ENCODE peak calls at places on chromosome 2, in five cellular contexts. D, R, B, C and V are unnamed samples.

GRCh38 chr2:112957511-112957910 is 20.3 kb upstream of the IL36G start:
- DNase-seq in D (no peak), R (no peak), B (no peak), C (no peak), V (no peak)

GRCh38 chr2:150591901-150592300 is 104.4 kb upstream of the RND3 start:
- DNase-seq in D (no peak), R (no peak), B (no peak), C (no peak), V (no peak)

GRCh38 chr2:177078416-177078815 is 134.2 kb upstream of the HNRNPA3 start:
- DNase-seq in D (no peak), R (no peak), B (peak), C (no peak), V (peak)

GRCh38 chr2:235727891-235728380 is 234.1 kb downstream of the AGAP1 start:
- DNase-seq in D (no peak), R (no peak), B (no peak), C (no peak), V (no peak)

GRCh38 chr2:200477667-200478121 is 32.2 kb downstream of the KCTD18 start:
- DNase-seq in D (no peak), R (no peak), B (no peak), C (no peak), V (peak)

GRCh38 chr2:69041214-69041613 is 28.2 kb downstream of the ANTXR1 start:
- DNase-seq in D (no peak), R (no peak), B (no peak), C (no peak), V (no peak)

GRCh38 chr2:20474757-20475566 is 28.1 kb downstream of the RHOB start:
- DNase-seq in D (peak), R (no peak), B (peak), C (no peak), V (no peak)

GRCh38 chr2:127514076-127514475 is 12.2 kb downstream of the IWS1 start:
- DNase-seq in D (no peak), R (no peak), B (no peak), C (no peak), V (no peak)

GRCh38 chr2:162490052-162490717 is 146.3 kb downstream of the GCA start:
- DNase-seq in D (peak), R (peak), B (no peak), C (no peak), V (no peak)

GRCh38 chr2:54330226-54331094 is 74.4 kb upstream of the TSPYL6 start:
- DNase-seq in D (peak), R (peak), B (peak), C (peak), V (peak)

GRCh38 chr2:8679827-8680731 is 1.8 kb upstream of the ID2 start:
- DNase-seq in D (peak), R (no peak), B (peak), C (peak), V (peak)

GRCh38 chr2:36812196-36812595 is 115.7 kb downstream of the VIT start:
- DNase-seq in D (peak), R (no peak), B (no peak), C (peak), V (no peak)

GRCh38 chr2:218964041-218964771 is 4.7 kb downstream of the CDK5R2 start:
- DNase-seq in D (no peak), R (no peak), B (no peak), C (no peak), V (no peak)

GRCh38 chr2:19868705-19869550 is 32.9 kb downstream of the TTC32 start:
- DNase-seq in D (no peak), R (no peak), B (peak), C (no peak), V (no peak)

GRCh38 chr2:42141687-42142475 is 27.3 kb upstream of the EML4 start:
- DNase-seq in D (peak), R (no peak), B (peak), C (peak), V (peak)

GRCh38 chr2:181106789-181107418 is 126.5 kb downstream of the UBE2E3 start:
- DNase-seq in D (no peak), R (peak), B (no peak), C (peak), V (no peak)

GRCh38 chr2:101264360-101264939 is 11.8 kb downstream of the CNOT11 start:
- DNase-seq in D (no peak), R (no peak), B (no peak), C (no peak), V (no peak)

GRCh38 chr2:20217041-20217970 is 7.6 kb downstream of the SDC1 start:
- DNase-seq in D (no peak), R (no peak), B (peak), C (no peak), V (no peak)

GRCh38 chr2:238949710-238950345 is 101.9 kb downstream of the TWIST2 start:
- DNase-seq in D (no peak), R (no peak), B (peak), C (no peak), V (peak)

GRCh38 chr2:191155608-191156071 is 4.8 kb upstream of the STAT4 start:
- DNase-seq in D (no peak), R (no peak), B (no peak), C (peak), V (no peak)

GRCh38 chr2:208319403-208319802 is 53.3 kb downstream of the PIKFYVE start:
- DNase-seq in D (no peak), R (peak), B (no peak), C (no peak), V (no peak)

GRCh38 chr2:13858626-13859025 is 773.9 kb upstream of the LRATD1 start:
- DNase-seq in D (no peak), R (peak), B (no peak), C (no peak), V (no peak)

GRCh38 chr2:45636013-45636412 is 15.5 kb upstream of the PRKCE start:
- DNase-seq in D (no peak), R (no peak), B (no peak), C (no peak), V (no peak)

GRCh38 chr2:219309278-219309677 is at the start of gene PTPRN:
- DNase-seq in D (no peak), R (no peak), B (no peak), C (no peak), V (no peak)

GRCh38 chr2:97670471-97670870 is 958 bp downstream of the C2orf92 start:
- DNase-seq in D (no peak), R (no peak), B (no peak), C (no peak), V (no peak)

GRCh38 chr2:120735750-120736170 is at the start of gene GLI2:
- DNase-seq in D (peak), R (no peak), B (peak), C (peak), V (no peak)

GRCh38 chr2:192267484-192267883 is 72.8 kb upstream of the TMEFF2 start:
- DNase-seq in D (no peak), R (no peak), B (no peak), C (no peak), V (no peak)

GRCh38 chr2:16079637-16080036 is 139.3 kb downstream of the MYCN start:
- DNase-seq in D (no peak), R (no peak), B (no peak), C (no peak), V (no peak)

GRCh38 chr2:166239548-166239947 is 111.7 kb upstream of the SCN1A start:
- DNase-seq in D (no peak), R (no peak), B (no peak), C (peak), V (no peak)

GRCh38 chr2:65316072-65316471 is 88.4 kb downstream of the ACTR2 start:
- DNase-seq in D (no peak), R (no peak), B (no peak), C (no peak), V (no peak)

GRCh38 chr2:238106698-238107524 is 6.8 kb downstream of the ESPNL start:
- DNase-seq in D (peak), R (no peak), B (no peak), C (no peak), V (no peak)

GRCh38 chr2:218395090-218395444 is 4.6 kb upstream of the CTDSP1 start:
- DNase-seq in D (no peak), R (no peak), B (no peak), C (no peak), V (no peak)

GRCh38 chr2:137857871-137858270 is 106.4 kb upstream of the HNMT start:
- DNase-seq in D (no peak), R (no peak), B (no peak), C (no peak), V (no peak)

GRCh38 chr2:23769364-23769763 is 157.6 kb downstream of the ATAD2B start:
- DNase-seq in D (no peak), R (no peak), B (no peak), C (no peak), V (no peak)

GRCh38 chr2:26934985-26935384 is 35.5 kb upstream of the MAPRE3 start:
- DNase-seq in D (no peak), R (no peak), B (no peak), C (no peak), V (no peak)

GRCh38 chr2:234288974-234289455 is 207.9 kb downstream of the ARL4C start:
- DNase-seq in D (peak), R (no peak), B (peak), C (peak), V (peak)

GRCh38 chr2:237695201-237695780 is 67.9 kb downstream of the LRRFIP1 start:
- DNase-seq in D (no peak), R (peak), B (no peak), C (peak), V (no peak)

GRCh38 chr2:222693837-222694236 is 22.4 kb downstream of the MOGAT1 start:
- DNase-seq in D (peak), R (no peak), B (no peak), C (peak), V (no peak)

DNA sequence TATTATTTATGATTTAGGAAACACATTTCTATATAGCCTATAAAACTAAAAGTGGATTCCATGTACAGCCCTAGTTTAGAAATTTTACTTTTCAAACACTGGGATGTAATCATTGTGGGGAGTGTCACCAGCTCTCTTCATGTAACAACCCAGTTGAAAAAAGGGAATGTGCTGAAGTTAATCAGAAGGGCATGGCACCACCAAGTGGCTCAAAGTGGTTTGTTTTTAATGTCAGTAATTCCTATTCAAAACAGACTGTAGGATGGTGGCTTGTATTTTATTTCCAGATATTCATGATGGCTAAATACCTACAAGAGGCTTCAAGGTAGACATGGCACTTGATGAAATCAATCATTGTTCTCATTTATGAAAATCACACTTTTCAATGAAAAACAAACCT is 58.1 kb upstream of the TMEM182 start:
- DNase-seq in D (peak), R (no peak), B (no peak), C (peak), V (no peak)
- TF ChIP-seq CTCF in D (peak), R (peak), B (no peak), C (peak), V (no peak)

GRCh38 chr2:109173311-109174171 is 44.5 kb downstream of the SH3RF3 start:
- DNase-seq in D (no peak), R (no peak), B (no peak), C (no peak), V (peak)
- TF ChIP-seq EP300 in D (no peak), R (no peak), B (no peak), C (no peak), V (no peak)

GRCh38 chr2:74550231-74550630 is 3.5 kb downstream of the LOXL3 start:
- DNase-seq in D (no peak), R (no peak), B (no peak), C (no peak), V (no peak)

GRCh38 chr2:74548919-74549684 is 4.6 kb downstream of the LOXL3 start:
- DNase-seq in D (peak), R (no peak), B (peak), C (peak), V (no peak)

GRCh38 chr2:74549685-74549971 is 4.1 kb downstream of the LOXL3 start:
- DNase-seq in D (no peak), R (no peak), B (no peak), C (no peak), V (no peak)

GRCh38 chr2:74546004-74546403 is 7.7 kb downstream of the LOXL3 start:
- DNase-seq in D (no peak), R (no peak), B (no peak), C (no peak), V (no peak)

DNA sequence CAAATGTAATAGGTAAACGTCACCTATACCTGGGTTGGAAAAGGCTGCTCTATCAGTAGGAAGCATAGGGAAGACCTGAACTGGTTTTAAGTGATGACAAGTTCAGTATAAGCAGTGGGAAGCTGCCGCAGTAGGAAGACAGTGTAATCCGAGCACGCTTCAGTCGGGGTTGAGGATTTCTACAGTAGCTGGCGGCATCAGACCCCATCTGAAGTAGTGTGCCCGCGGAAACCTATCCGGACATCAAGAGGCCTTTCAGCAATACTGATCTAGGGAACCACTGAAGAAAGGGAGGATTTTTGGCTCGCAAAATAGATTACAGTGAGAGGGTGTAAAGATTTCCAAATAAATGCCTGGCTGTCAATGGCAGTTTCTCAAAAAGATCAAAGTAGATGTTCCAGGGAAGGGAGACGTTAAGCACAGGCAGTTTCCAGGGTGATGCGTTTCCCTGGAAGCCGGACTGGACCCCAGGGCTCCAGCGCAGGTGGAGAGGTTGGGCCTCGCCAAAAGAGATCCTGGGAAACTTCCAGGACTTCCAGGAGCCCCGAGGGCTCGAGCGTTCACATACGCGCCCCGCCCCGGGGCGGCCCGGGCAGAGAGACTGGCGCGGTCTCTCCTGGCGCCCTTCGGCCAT is 5.3 kb downstream of the LOXL3 start:
- DNase-seq in D (no peak), R (no peak), B (no peak), C (no peak), V (no peak)
- TF ChIP-seq POLR2A in D (no peak), R (no peak), B (no peak), C (no peak), V (no peak)

DNA sequence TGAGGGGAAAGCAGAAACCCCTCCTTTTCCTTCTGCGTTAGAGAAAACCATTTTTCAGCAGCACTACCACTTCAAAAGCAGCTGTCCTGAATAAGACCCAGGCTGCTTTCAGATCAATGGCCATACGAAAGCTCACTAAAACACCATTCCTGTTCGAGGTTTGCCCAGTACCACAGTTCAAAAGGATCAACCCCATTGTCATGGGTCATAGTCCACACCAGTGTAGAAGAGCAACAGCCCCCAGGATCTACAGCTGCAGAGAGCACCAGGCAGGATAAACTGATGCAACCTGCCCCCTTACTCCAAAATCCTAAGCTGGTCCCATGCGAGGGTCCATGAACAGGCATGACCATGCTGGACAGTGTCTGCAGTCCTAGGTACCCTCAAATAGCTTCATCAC is 199.4 kb downstream of the AFF3 start:
- DNase-seq in D (no peak), R (no peak), B (no peak), C (no peak), V (no peak)
- TF ChIP-seq CTCF in D (no peak), R (no peak), B (no peak), C (no peak), V (no peak)

DNA sequence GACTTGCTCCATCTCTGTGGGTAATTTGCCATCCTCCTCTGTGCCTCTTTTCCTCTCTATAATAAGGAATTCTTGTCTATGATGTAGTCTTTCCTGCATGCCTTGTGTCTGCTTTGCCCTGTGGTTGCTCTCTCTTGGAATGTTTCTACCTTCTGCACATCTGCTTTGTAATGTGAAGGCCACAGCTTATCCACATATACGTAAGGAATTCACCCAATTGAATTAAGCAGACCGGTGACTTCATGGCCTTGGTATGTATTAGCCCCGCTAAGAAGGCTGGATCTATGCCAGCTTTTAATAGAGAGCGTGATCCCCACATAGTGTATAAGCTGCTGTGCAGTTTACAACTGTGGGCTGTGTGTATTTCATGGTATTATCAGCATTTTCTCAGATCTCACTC is 274.7 kb downstream of the RNF144A start:
- DNase-seq in D (peak), R (no peak), B (no peak), C (peak), V (no peak)
- TF ChIP-seq EP300 in D (no peak), R (no peak), B (no peak), C (no peak), V (no peak)

DNA sequence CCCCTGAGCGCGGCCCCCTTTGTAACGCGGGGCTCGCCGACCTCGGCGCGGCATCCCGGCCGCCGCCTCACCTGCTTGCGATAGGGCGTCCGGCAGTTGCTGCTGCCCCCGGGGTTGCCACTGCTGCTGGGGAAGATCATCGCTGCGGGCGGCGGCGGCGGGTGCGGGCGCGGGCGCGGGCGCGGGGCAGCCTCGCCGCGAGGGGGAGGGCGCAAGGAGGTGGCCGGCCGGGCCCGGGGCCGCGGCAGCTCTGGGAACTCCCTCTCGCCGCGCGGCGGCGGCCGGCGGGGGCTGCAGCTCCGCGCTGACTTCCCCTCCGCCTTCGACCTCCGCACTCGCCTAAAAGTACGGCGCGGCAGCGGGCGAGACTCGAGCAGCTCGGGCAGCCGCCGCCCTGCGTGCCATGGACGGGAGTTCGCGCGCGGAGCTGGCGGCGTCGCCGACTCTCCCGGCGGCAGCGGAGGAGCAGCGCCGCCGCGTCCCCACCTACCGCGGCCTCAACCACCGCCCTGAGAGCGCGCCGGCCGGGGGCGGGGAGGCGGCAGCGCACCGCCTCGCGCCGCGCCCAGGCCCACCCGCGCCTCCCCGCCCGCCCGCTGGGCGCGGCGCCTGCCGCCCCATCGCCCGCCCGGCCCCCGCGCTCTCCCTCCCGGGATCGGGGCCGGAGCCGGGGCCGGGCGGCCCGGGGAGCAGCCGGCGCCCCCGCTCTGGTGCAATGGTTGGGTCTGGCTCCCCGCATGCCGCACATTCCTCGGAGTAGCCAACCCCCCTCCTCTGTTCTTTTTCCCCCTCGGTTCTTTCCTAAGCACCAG is 86.0 kb downstream of the RBMS1 start:
- DNase-seq in D (peak), R (no peak), B (peak), C (peak), V (no peak)
- TF ChIP-seq POLR2A in D (peak), R (no peak), B (peak), C (peak), V (peak)